ENCODE peak calls at places on chromosomes 6 and 20, in seven cellular contexts. One of them, this sample, is unnamed.

GRCh38 chr20:39775110-39775509 is 813.0 kb downstream of the DHX35 start:
- DNase-seq in right lobe of liver: no peak
- DNase-seq in astrocyte of the spinal cord: peak; percentile 94
- DNase-seq in NCI-H2029 treated with DMSO at 0.1 percent for 48 hours: peak; percentile 78
- DNase-seq in HuH-7.5: no peak
- DNase-seq in NCI-H1092: peak; percentile 37
- DNase-seq in stimulated activated effector memory CD8-positive, alpha-beta T cell treated with anti-CD3 and anti-CD28 coated beads, Interleukin-12 subunit alpha, Interleukin-12 subunit beta, amount 100 ng/mL, for 72 hours: no peak
- DNase-seq in this sample: peak; percentile 29

GRCh38 chr6:139711714-139712585 is 337.5 kb upstream of the CITED2 start:
- DNase-seq in astrocyte of the spinal cord: peak; percentile 25
- DNase-seq in stimulated activated effector memory CD8-positive, alpha-beta T cell treated with anti-CD3 and anti-CD28 coated beads, Interleukin-12 subunit alpha, Interleukin-12 subunit beta, amount 100 ng/mL, for 72 hours: no peak
- DNase-seq in HuH-7.5: no peak
- DNase-seq in NCI-H2029 treated with DMSO at 0.1 percent for 48 hours: no peak
- DNase-seq in NCI-H1092: no peak
- DNase-seq in right lobe of liver: no peak
- DNase-seq in this sample: peak; percentile 37

GRCh38 chr6:129104131-129104530 is 221.2 kb downstream of the LAMA2 start:
- DNase-seq in stimulated activated effector memory CD8-positive, alpha-beta T cell treated with anti-CD3 and anti-CD28 coated beads, Interleukin-12 subunit alpha, Interleukin-12 subunit beta, amount 100 ng/mL, for 72 hours: no peak
- DNase-seq in NCI-H1092: no peak
- DNase-seq in astrocyte of the spinal cord: peak; percentile 59
- DNase-seq in right lobe of liver: no peak
- DNase-seq in HuH-7.5: no peak
- DNase-seq in NCI-H2029 treated with DMSO at 0.1 percent for 48 hours: no peak
- DNase-seq in this sample: peak; percentile 36

GRCh38 chr20:23870461-23870860 is 9.1 kb downstream of the CST5 start:
- DNase-seq in stimulated activated effector memory CD8-positive, alpha-beta T cell treated with anti-CD3 and anti-CD28 coated beads, Interleukin-12 subunit alpha, Interleukin-12 subunit beta, amount 100 ng/mL, for 72 hours: no peak
- DNase-seq in astrocyte of the spinal cord: no peak
- DNase-seq in HuH-7.5: no peak
- DNase-seq in NCI-H2029 treated with DMSO at 0.1 percent for 48 hours: no peak
- DNase-seq in right lobe of liver: no peak
- DNase-seq in NCI-H1092: no peak
- DNase-seq in this sample: no peak

GRCh38 chr6:5078121-5078695 is 6.9 kb upstream of the PPP1R3G start:
- DNase-seq in HuH-7.5: no peak
- DNase-seq in right lobe of liver: no peak
- DNase-seq in stimulated activated effector memory CD8-positive, alpha-beta T cell treated with anti-CD3 and anti-CD28 coated beads, Interleukin-12 subunit alpha, Interleukin-12 subunit beta, amount 100 ng/mL, for 72 hours: no peak
- DNase-seq in NCI-H1092: no peak
- DNase-seq in astrocyte of the spinal cord: no peak
- DNase-seq in NCI-H2029 treated with DMSO at 0.1 percent for 48 hours: no peak
- DNase-seq in this sample: peak; percentile 37

GRCh38 chr6:20197251-20197650 is 15.0 kb downstream of the MBOAT1 start:
- DNase-seq in NCI-H1092: no peak
- DNase-seq in stimulated activated effector memory CD8-positive, alpha-beta T cell treated with anti-CD3 and anti-CD28 coated beads, Interleukin-12 subunit alpha, Interleukin-12 subunit beta, amount 100 ng/mL, for 72 hours: no peak
- DNase-seq in right lobe of liver: no peak
- DNase-seq in astrocyte of the spinal cord: no peak
- DNase-seq in HuH-7.5: no peak
- DNase-seq in NCI-H2029 treated with DMSO at 0.1 percent for 48 hours: no peak
- DNase-seq in this sample: no peak

GRCh38 chr6:7532821-7533220 is 8.7 kb upstream of the DSP start:
- DNase-seq in stimulated activated effector memory CD8-positive, alpha-beta T cell treated with anti-CD3 and anti-CD28 coated beads, Interleukin-12 subunit alpha, Interleukin-12 subunit beta, amount 100 ng/mL, for 72 hours: no peak
- DNase-seq in HuH-7.5: no peak
- DNase-seq in right lobe of liver: no peak
- DNase-seq in astrocyte of the spinal cord: no peak
- DNase-seq in NCI-H2029 treated with DMSO at 0.1 percent for 48 hours: no peak
- DNase-seq in NCI-H1092: no peak
- DNase-seq in this sample: no peak

GRCh38 chr6:104306206-104306605 is 553.5 kb downstream of the HACE1 start:
- DNase-seq in HuH-7.5: no peak
- DNase-seq in astrocyte of the spinal cord: peak; percentile 53
- DNase-seq in NCI-H1092: no peak
- DNase-seq in NCI-H2029 treated with DMSO at 0.1 percent for 48 hours: no peak
- DNase-seq in stimulated activated effector memory CD8-positive, alpha-beta T cell treated with anti-CD3 and anti-CD28 coated beads, Interleukin-12 subunit alpha, Interleukin-12 subunit beta, amount 100 ng/mL, for 72 hours: no peak
- DNase-seq in right lobe of liver: no peak
- DNase-seq in this sample: no peak

GRCh38 chr6:111642463-111643158 is 36.9 kb upstream of the TRAF3IP2 start:
- DNase-seq in astrocyte of the spinal cord: peak; percentile 69
- DNase-seq in NCI-H2029 treated with DMSO at 0.1 percent for 48 hours: no peak
- DNase-seq in right lobe of liver: peak; percentile 79
- DNase-seq in stimulated activated effector memory CD8-positive, alpha-beta T cell treated with anti-CD3 and anti-CD28 coated beads, Interleukin-12 subunit alpha, Interleukin-12 subunit beta, amount 100 ng/mL, for 72 hours: no peak
- DNase-seq in NCI-H1092: peak; percentile 13
- DNase-seq in HuH-7.5: peak; percentile 53
- DNase-seq in this sample: peak; percentile 72

GRCh38 chr6:33571637-33572316 is 8.3 kb downstream of the BAK1 start:
- DNase-seq in NCI-H2029 treated with DMSO at 0.1 percent for 48 hours: no peak
- DNase-seq in astrocyte of the spinal cord: no peak
- DNase-seq in HuH-7.5: no peak
- DNase-seq in NCI-H1092: no peak
- DNase-seq in right lobe of liver: no peak
- DNase-seq in stimulated activated effector memory CD8-positive, alpha-beta T cell treated with anti-CD3 and anti-CD28 coated beads, Interleukin-12 subunit alpha, Interleukin-12 subunit beta, amount 100 ng/mL, for 72 hours: no peak
- DNase-seq in this sample: no peak

GRCh38 chr6:153956807-153957206 is 82.2 kb upstream of the OPRM1 start:
- DNase-seq in right lobe of liver: no peak
- DNase-seq in NCI-H1092: no peak
- DNase-seq in stimulated activated effector memory CD8-positive, alpha-beta T cell treated with anti-CD3 and anti-CD28 coated beads, Interleukin-12 subunit alpha, Interleukin-12 subunit beta, amount 100 ng/mL, for 72 hours: no peak
- DNase-seq in astrocyte of the spinal cord: no peak
- DNase-seq in NCI-H2029 treated with DMSO at 0.1 percent for 48 hours: no peak
- DNase-seq in HuH-7.5: no peak
- DNase-seq in this sample: peak; percentile 52

GRCh38 chr6:158758464-158758863 is 60.7 kb downstream of the EZR start:
- DNase-seq in right lobe of liver: no peak
- DNase-seq in stimulated activated effector memory CD8-positive, alpha-beta T cell treated with anti-CD3 and anti-CD28 coated beads, Interleukin-12 subunit alpha, Interleukin-12 subunit beta, amount 100 ng/mL, for 72 hours: no peak
- DNase-seq in NCI-H1092: peak; percentile 96
- DNase-seq in HuH-7.5: no peak
- DNase-seq in astrocyte of the spinal cord: no peak
- DNase-seq in NCI-H2029 treated with DMSO at 0.1 percent for 48 hours: peak; percentile 52
- DNase-seq in this sample: no peak